ENCODE peak calls at places on chromosomes 16 and 17, in five cellular contexts. C, S, K, N and F are unnamed samples.

GRCh38 chr17:37212184-37212583 is 163.6 kb upstream of the C17orf78 start:
- DNase-seq in S (no peak), N (no peak), C (no peak), K (no peak), F (no peak)

GRCh38 chr16:9070295-9070694 is 21.1 kb upstream of the HAPSTR1 start:
- DNase-seq in N (peak), K (no peak), C (no peak), S (no peak), F (no peak)

GRCh38 chr17:7703584-7704574 is 1.1 kb upstream of the EFNB3 start:
- DNase-seq in C (peak), S (peak), N (peak), K (peak), F (no peak)

GRCh38 chr17:34637041-34637547 is 57.7 kb downstream of the TMEM132E start:
- DNase-seq in N (no peak), C (no peak), S (no peak), K (no peak), F (no peak)

GRCh38 chr16:19505600-19506303 is 16.1 kb downstream of the GDE1 start:
- DNase-seq in N (no peak), S (no peak), K (no peak), C (no peak), F (no peak)

GRCh38 chr17:42675984-42676423 is 790 bp downstream of the PLEKHH3 start:
- DNase-seq in N (peak), C (peak), S (peak), K (peak), F (no peak)

GRCh38 chr16:11181889-11182279 is 74.1 kb downstream of the SOCS1 start:
- DNase-seq in C (no peak), S (no peak), K (no peak), N (no peak), F (no peak)

GRCh38 chr17:63358956-63359355 is 87.2 kb downstream of the CYB561 start:
- DNase-seq in N (no peak), S (no peak), C (no peak), K (no peak), F (no peak)

GRCh38 chr17:62681061-62681938 is 53.8 kb downstream of the MRC2 start:
- DNase-seq in N (no peak), S (no peak), C (peak), K (no peak), F (no peak)

GRCh38 chr17:83174859-83175550 is 95.6 kb downstream of the METRNL start:
- DNase-seq in N (no peak), C (no peak), K (no peak), S (no peak), F (no peak)

GRCh38 chr17:38554430-38555350 is 51.1 kb downstream of the SRCIN1 start:
- DNase-seq in C (no peak), N (no peak), K (no peak), S (no peak), F (no peak)

GRCh38 chr16:70151391-70151790 is 22.2 kb upstream of the CLEC18C start:
- DNase-seq in N (peak), S (no peak), C (no peak), K (no peak), F (no peak)

GRCh38 chr16:743794-744500 is 3.1 kb upstream of the CIAO3 start:
- DNase-seq in K (no peak), N (peak), S (no peak), C (no peak), F (no peak)

GRCh38 chr17:60330731-60331130 is 61.2 kb downstream of the USP32 start:
- DNase-seq in N (no peak), S (no peak), C (no peak), K (no peak), F (no peak)

GRCh38 chr17:60333628-60334031 is 58.3 kb downstream of the USP32 start:
- DNase-seq in S (no peak), N (no peak), K (no peak), C (no peak), F (no peak)

GRCh38 chr17:60335289-60335688 is 56.6 kb downstream of the USP32 start:
- DNase-seq in K (no peak), N (no peak), C (no peak), S (no peak), F (no peak)
- TF ChIP-seq POLR2AphosphoS5 in K (no peak), N (no peak), C (no peak), S (no peak), F (no peak)

GRCh38 chr17:45385331-45385997 is 47.2 kb downstream of the ARHGAP27 start:
- DNase-seq in S (peak), K (peak), N (peak), C (peak), F (no peak)

GRCh38 chr17:45386180-45386579 is 46.5 kb downstream of the ARHGAP27 start:
- DNase-seq in N (no peak), S (no peak), C (no peak), K (peak), F (no peak)

GRCh38 chr17:45382982-45383381 is 49.7 kb downstream of the ARHGAP27 start:
- DNase-seq in C (no peak), K (no peak), S (no peak), N (no peak), F (no peak)

GRCh38 chr17:45384047-45384799 is 48.4 kb downstream of the ARHGAP27 start:
- DNase-seq in C (peak), K (no peak), N (no peak), S (no peak), F (no peak)

GRCh38 chr17:45384800-45385262 is 47.8 kb downstream of the ARHGAP27 start:
- DNase-seq in S (no peak), K (no peak), N (no peak), C (no peak), F (no peak)
- H3K27ac ChIP-seq in S (no peak), K (peak), N (no peak), C (no peak), F (no peak)

GRCh38 chr16:15942901-15943690 is 6.3 kb upstream of the ABCC1 start:
- DNase-seq in S (no peak), N (no peak), K (no peak), C (no peak), F (no peak)

GRCh38 chr16:15948532-15949209 is 745 bp upstream of the ABCC1 start:
- DNase-seq in N (peak), C (no peak), S (no peak), K (no peak), F (no peak)

GRCh38 chr16:15947983-15948509 is 1.4 kb upstream of the ABCC1 start:
- DNase-seq in C (no peak), S (no peak), K (no peak), N (no peak), F (no peak)

GRCh38 chr16:15949210-15950166 is at the start of gene ABCC1:
- DNase-seq in S (no peak), N (peak), K (peak), C (peak), F (no peak)

GRCh38 chr16:15946257-15947044 is 3.0 kb upstream of the ABCC1 start:
- DNase-seq in K (no peak), C (no peak), S (no peak), N (peak), F (no peak)
- H3K4me3 ChIP-seq in K (no peak), C (no peak), S (no peak), N (no peak), F (no peak)

GRCh38 chr16:85301171-85301690 is 189.0 kb upstream of the CIBAR2 start:
- DNase-seq in C (no peak), K (peak), N (no peak), S (no peak), F (no peak)
- TF ChIP-seq POLR2AphosphoS5 in C (no peak), K (no peak), N (no peak), S (no peak), F (no peak)

GRCh38 chr16:15882563-15882962 is 5.8 kb downstream of the CEP20 start:
- DNase-seq in K (no peak), N (no peak), C (no peak), S (no peak), F (no peak)

GRCh38 chr16:15880909-15881308 is 7.5 kb downstream of the CEP20 start:
- DNase-seq in C (no peak), N (no peak), K (no peak), S (no peak), F (no peak)

GRCh38 chr16:15881794-15882379 is 6.5 kb downstream of the CEP20 start:
- DNase-seq in C (peak), N (no peak), S (no peak), K (no peak), F (no peak)

GRCh38 chr16:15879255-15879804 is 9.1 kb downstream of the CEP20 start:
- DNase-seq in K (no peak), N (no peak), S (no peak), C (peak), F (no peak)

GRCh38 chr16:15880434-15880833 is 8.0 kb downstream of the CEP20 start:
- DNase-seq in N (no peak), C (no peak), S (no peak), K (no peak), F (no peak)
- H3K27ac ChIP-seq in N (no peak), C (peak), S (no peak), K (peak), F (no peak)

GRCh38 chr16:58421029-58421428 is 28.8 kb downstream of the GINS3 start:
- DNase-seq in K (no peak), S (no peak), C (peak), N (no peak), F (no peak)
- H3K4me3 ChIP-seq in K (no peak), S (no peak), C (no peak), N (no peak), F (no peak)

DNA sequence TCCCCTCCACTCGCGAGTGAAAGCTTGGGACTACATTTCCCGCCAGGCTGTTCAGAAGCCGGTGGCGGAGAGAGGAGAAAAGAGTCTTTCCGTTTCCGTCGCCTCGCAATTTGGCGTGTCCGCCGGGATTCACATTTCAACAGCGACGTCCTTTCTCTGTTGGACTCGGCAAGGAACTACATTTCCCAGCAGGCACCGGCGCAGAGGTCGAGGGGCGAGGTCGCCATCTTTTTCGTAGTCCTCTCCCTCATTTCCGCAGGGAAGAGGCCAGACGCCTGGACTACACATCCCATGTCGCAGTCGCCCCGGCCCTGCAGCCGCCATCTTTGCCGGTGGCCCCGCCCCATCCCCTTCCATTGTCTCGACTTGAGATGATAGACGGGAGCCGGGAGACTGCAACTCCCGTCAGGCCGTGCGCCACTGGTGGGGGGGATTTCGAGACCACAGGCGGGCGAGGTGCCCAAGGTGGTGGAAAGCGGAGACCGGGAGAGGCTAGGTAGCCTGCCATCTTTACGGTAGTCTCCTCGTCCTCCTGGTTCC is 882 bp upstream of the FBXL19 start:
- DNase-seq in N (peak), C (peak), K (peak), S (peak), F (peak)
- TF ChIP-seq POLR2AphosphoS5 in N (peak), C (no peak), K (peak), S (peak), F (peak)

DNA sequence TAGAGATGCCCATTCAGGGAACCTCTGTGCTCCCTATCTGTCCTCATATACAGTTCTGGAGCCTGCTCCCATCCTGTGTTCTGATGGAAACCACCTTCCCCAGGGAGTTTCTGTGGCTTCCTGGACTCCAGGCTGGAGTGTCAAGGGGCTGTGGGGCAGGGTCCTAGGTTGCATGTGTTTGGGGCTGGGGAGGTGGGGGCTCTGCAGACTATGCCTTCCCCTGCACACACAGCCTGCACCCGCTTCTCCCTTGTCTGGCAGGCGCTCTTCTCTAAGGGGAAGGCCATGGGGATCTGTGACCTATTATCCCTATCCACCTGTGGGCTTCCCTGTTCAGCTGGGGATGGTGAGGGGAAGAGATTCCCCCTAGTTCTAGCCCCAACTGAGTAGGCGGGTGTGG is 14.3 kb downstream of the RARA start:
- DNase-seq in K (no peak), N (no peak), C (no peak), S (no peak), F (no peak)
- H3K27ac ChIP-seq in K (peak), N (peak), C (peak), S (peak), F (peak)